ENCODE peak calls at places on chromosomes 13 and 19, in six cellular contexts. I is keratinocyte, D is AG04450, H is A673, K is glutamatergic neuron, C is astrocyte of the cerebellum. G is an unnamed sample.

GRCh38 chr13:72507394-72508199 is 219.8 kb downstream of the MZT1 start:
- DNase-seq in K (no peak), D (no peak), H (peak; percentile 24), C (no peak), I (no peak), G (no peak)

GRCh38 chr13:99605417-99606321 is 104.4 kb downstream of the TM9SF2 start:
- DNase-seq in K (peak; percentile 44), I (no peak), C (no peak), D (no peak), H (no peak), G (peak; percentile 28)

GRCh38 chr19:7294571-7295212 is 478 bp upstream of the INSR start:
- DNase-seq in H (peak; percentile 67), K (peak; percentile 62), D (no peak), I (no peak), C (no peak), G (peak; percentile 53)

GRCh38 chr13:34172048-34172447 is 354.1 kb downstream of the RFC3 start:
- DNase-seq in C (no peak), H (no peak), K (no peak), D (no peak), I (no peak), G (no peak)

GRCh38 chr19:45470147-45471081 is 2.6 kb downstream of the FOSB start:
- DNase-seq in C (no peak), H (no peak), I (peak; percentile 49), D (no peak), K (no peak), G (peak; percentile 59)

GRCh38 chr19:2239771-2240770 is 3.4 kb downstream of the SF3A2 start:
- DNase-seq in K (no peak), C (peak; percentile 34), I (no peak), H (no peak), D (no peak), G (no peak)

GRCh38 chr13:36341718-36342117 is 4.5 kb downstream of the SPART start:
- DNase-seq in C (no peak), H (no peak), K (no peak), I (no peak), D (no peak), G (no peak)

GRCh38 chr13:97436845-97437244 is 2.9 kb downstream of the RAP2A start:
- DNase-seq in K (no peak), D (no peak), I (no peak), H (no peak), C (no peak), G (no peak)

GRCh38 chr19:3671680-3672574 is 28.3 kb downstream of the PIP5K1C start:
- DNase-seq in K (no peak), C (no peak), H (no peak), I (no peak), D (no peak), G (no peak)

GRCh38 chr19:7267792-7268736 is 26.1 kb downstream of the INSR start:
- DNase-seq in C (no peak), I (no peak), H (no peak), D (no peak), K (no peak), G (no peak)

GRCh38 chr19:2341247-2341705 is 12.8 kb downstream of the SPPL2B start:
- DNase-seq in I (no peak), K (no peak), C (no peak), H (no peak), D (no peak), G (no peak)

GRCh38 chr19:46068345-46069258 is 27.8 kb upstream of the IGFL4 start:
- DNase-seq in K (no peak), I (peak; percentile 83), H (peak; percentile 61), C (peak; percentile 90), D (peak; percentile 47), G (peak; percentile 43)

GRCh38 chr13:43663474-43664090 is 123.2 kb downstream of the ENOX1 start:
- DNase-seq in H (no peak), K (no peak), C (peak; percentile 0), I (no peak), D (peak; percentile 10), G (no peak)

GRCh38 chr19:56404705-56405056 is 549 bp downstream of the ZNF583 start:
- DNase-seq in I (no peak), D (no peak), C (no peak), K (no peak), H (no peak), G (no peak)

GRCh38 chr13:97967948-97968347 is 14.5 kb downstream of the IPO5 start:
- DNase-seq in C (no peak), I (no peak), H (peak; percentile 78), D (no peak), K (no peak), G (no peak)

DNA sequence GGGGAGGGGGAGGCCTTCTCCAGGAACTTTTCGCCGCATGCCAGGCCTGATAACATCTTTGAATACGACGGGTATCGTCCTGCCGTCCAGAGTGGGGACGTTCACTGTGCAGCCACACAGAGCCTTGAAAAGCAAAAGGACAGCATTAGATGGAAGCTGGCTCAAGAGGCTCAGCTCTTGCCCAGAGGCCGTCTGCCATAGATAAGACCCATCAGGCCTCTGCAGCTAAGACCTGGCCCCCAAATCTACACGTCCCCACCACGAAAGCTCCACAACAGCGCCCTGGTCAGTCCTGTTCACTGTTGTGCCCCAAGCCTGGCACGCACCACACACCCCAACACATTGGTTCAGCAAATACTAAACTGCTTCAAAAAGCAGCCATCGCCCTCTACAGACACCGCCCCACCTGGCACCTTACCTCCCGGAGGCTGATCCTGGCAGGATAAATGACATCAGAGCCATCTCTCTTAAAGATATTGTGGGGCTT is 2.1 kb downstream of the DNAJB1 start:
- DNase-seq in H (no peak), K (no peak), C (no peak), D (no peak), I (no peak), G (no peak)
- TF ChIP-seq CTCF in H (no peak), K (no peak), C (no peak), D (no peak), I (peak; percentile 63), G (no peak)

GRCh38 chr19:19139876-19140229 is 1.6 kb upstream of the TMEM161A start:
- DNase-seq in D (no peak), K (no peak), I (no peak), C (no peak), H (no peak), G (no peak)
- TF ChIP-seq CTCF in D (no peak), K (peak; percentile 43), I (no peak), C (no peak), H (no peak), G (no peak)

GRCh38 chr19:30131246-30131645 is 189.2 kb downstream of the URI1 start:
- DNase-seq in I (no peak), D (no peak), K (no peak), C (no peak), H (no peak), G (no peak)
- TF ChIP-seq CTCF in I (no peak), D (no peak), K (no peak), C (no peak), H (no peak), G (no peak)

GRCh38 chr19:31096047-31096446 is 253.2 kb downstream of the TSHZ3 start:
- DNase-seq in K (peak; percentile 16), D (no peak), H (no peak), I (no peak), C (no peak), G (no peak)
- TF ChIP-seq CTCF in K (no peak), D (no peak), H (no peak), I (no peak), C (no peak), G (no peak)